ENCODE peak calls at places on chromosomes 16 and 17, in four cellular contexts. One of them, this sample, is unnamed.
A peak's percentile ranks its signal among the peaks of the same experiment; 100 is the strongest.

GRCh38 chr16:67199808-67200198 is 872 bp downstream of the ELMO3 start:
- DNase-seq in stomach: no peak
- DNase-seq in mesothelial cell of epicardium: no peak
- DNase-seq in WTC11: peak; percentile 81
- DNase-seq in this sample: no peak

GRCh38 chr17:78125976-78126894 is 2.3 kb downstream of the TMC6 start:
- DNase-seq in stomach: no peak
- DNase-seq in mesothelial cell of epicardium: no peak
- DNase-seq in WTC11: no peak
- DNase-seq in this sample: peak; percentile 78

GRCh38 chr16:20740901-20741491 is 622 bp downstream of the THUMPD1 start:
- DNase-seq in mesothelial cell of epicardium: peak; percentile 88
- DNase-seq in WTC11: peak; percentile 84
- DNase-seq in stomach: peak; percentile 95
- DNase-seq in this sample: peak; percentile 93

GRCh38 chr16:88815901-88816589 is 4.3 kb upstream of the APRT start:
- DNase-seq in mesothelial cell of epicardium: peak; percentile 63
- DNase-seq in WTC11: peak; percentile 69
- DNase-seq in stomach: peak; percentile 62
- DNase-seq in this sample: peak; percentile 82

GRCh38 chr17:32772453-32773025 is 104.4 kb downstream of the MYO1D start:
- DNase-seq in WTC11: no peak
- DNase-seq in stomach: no peak
- DNase-seq in mesothelial cell of epicardium: no peak
- DNase-seq in this sample: peak; percentile 34

GRCh38 chr17:73291260-73291801 is 20.5 kb downstream of the CDC42EP4 start:
- DNase-seq in WTC11: no peak
- DNase-seq in stomach: peak; percentile 73
- DNase-seq in mesothelial cell of epicardium: no peak
- DNase-seq in this sample: no peak

GRCh38 chr17:17098426-17099035 is 56.3 kb downstream of the MPRIP start:
- DNase-seq in stomach: no peak
- DNase-seq in WTC11: no peak
- DNase-seq in mesothelial cell of epicardium: no peak
- DNase-seq in this sample: no peak

GRCh38 chr16:15031179-15031578 is 24.7 kb downstream of the NTAN1 start:
- DNase-seq in mesothelial cell of epicardium: no peak
- DNase-seq in WTC11: no peak
- DNase-seq in stomach: no peak
- DNase-seq in this sample: no peak

GRCh38 chr16:59192551-59193199 is 458.6 kb upstream of the GOT2 start:
- DNase-seq in mesothelial cell of epicardium: no peak
- DNase-seq in WTC11: peak; percentile 81
- DNase-seq in stomach: no peak
- DNase-seq in this sample: no peak

GRCh38 chr17:14903810-14904209 is 361.3 kb downstream of the PMP22 start:
- DNase-seq in stomach: no peak
- DNase-seq in mesothelial cell of epicardium: no peak
- DNase-seq in WTC11: no peak
- DNase-seq in this sample: no peak

GRCh38 chr16:56278196-56278855 is 87.0 kb downstream of the GNAO1 start:
- DNase-seq in WTC11: no peak
- DNase-seq in mesothelial cell of epicardium: no peak
- DNase-seq in stomach: no peak
- DNase-seq in this sample: no peak

GRCh38 chr16:84449156-84450140 is 55.0 kb downstream of the MEAK7 start:
- DNase-seq in mesothelial cell of epicardium: peak; percentile 31
- DNase-seq in WTC11: no peak
- DNase-seq in stomach: peak; percentile 5
- DNase-seq in this sample: peak; percentile 72

GRCh38 chr17:80869476-80869875 is 122.2 kb upstream of the CHMP6 start:
- DNase-seq in stomach: no peak
- DNase-seq in WTC11: peak; percentile 2
- DNase-seq in mesothelial cell of epicardium: no peak
- DNase-seq in this sample: no peak

GRCh38 chr17:27333410-27333980 is 39.6 kb downstream of the WSB1 start:
- DNase-seq in stomach: no peak
- DNase-seq in WTC11: no peak
- DNase-seq in mesothelial cell of epicardium: no peak
- DNase-seq in this sample: peak; percentile 20

GRCh38 chr16:57829969-57830360 is 27.7 kb upstream of the KIFC3 start:
- DNase-seq in mesothelial cell of epicardium: no peak
- DNase-seq in stomach: no peak
- DNase-seq in WTC11: no peak
- DNase-seq in this sample: no peak

GRCh38 chr16:85428168-85428898 is 184.8 kb upstream of the GSE1 start:
- DNase-seq in mesothelial cell of epicardium: peak; percentile 36
- DNase-seq in WTC11: peak; percentile 63
- DNase-seq in stomach: peak; percentile 72
- DNase-seq in this sample: no peak

GRCh38 chr16:1152651-1153259 is at the start of gene CACNA1H:
- DNase-seq in mesothelial cell of epicardium: peak; percentile 73
- DNase-seq in WTC11: peak; percentile 63
- DNase-seq in stomach: no peak
- DNase-seq in this sample: peak; percentile 89

GRCh38 chr16:83958842-83959565 is 6.0 kb downstream of the OSGIN1 start:
- DNase-seq in stomach: no peak
- DNase-seq in mesothelial cell of epicardium: no peak
- DNase-seq in WTC11: no peak
- DNase-seq in this sample: no peak

GRCh38 chr17:14469971-14470370 is 169.1 kb downstream of the HS3ST3B1 start:
- DNase-seq in mesothelial cell of epicardium: no peak
- DNase-seq in WTC11: no peak
- DNase-seq in stomach: no peak
- DNase-seq in this sample: no peak

GRCh38 chr16:28990375-28991040 is 5.7 kb downstream of the LAT start:
- DNase-seq in WTC11: no peak
- DNase-seq in stomach: no peak
- DNase-seq in mesothelial cell of epicardium: no peak
- DNase-seq in this sample: no peak

GRCh38 chr16:89918453-89919347 is at the start of gene MC1R:
- DNase-seq in mesothelial cell of epicardium: peak; percentile 57
- DNase-seq in stomach: no peak
- DNase-seq in WTC11: peak; percentile 48
- DNase-seq in this sample: peak; percentile 82
- TF ChIP-seq CTCF in mesothelial cell of epicardium: no peak
- TF ChIP-seq CTCF in stomach: no peak
- TF ChIP-seq CTCF in WTC11: no peak
- TF ChIP-seq CTCF in this sample: peak; percentile 41

GRCh38 chr16:70454221-70455034 is at the start of gene FCSK:
- DNase-seq in WTC11: peak; percentile 84
- DNase-seq in stomach: peak; percentile 64
- DNase-seq in mesothelial cell of epicardium: peak; percentile 76
- DNase-seq in this sample: peak; percentile 65
- TF ChIP-seq CTCF in WTC11: no peak
- TF ChIP-seq CTCF in stomach: no peak
- TF ChIP-seq CTCF in mesothelial cell of epicardium: peak; percentile 38
- TF ChIP-seq CTCF in this sample: no peak

GRCh38 chr17:1629647-1630310 is 1.1 kb upstream of the SLC43A2 start:
- DNase-seq in WTC11: peak; percentile 85
- DNase-seq in stomach: peak; percentile 84
- DNase-seq in mesothelial cell of epicardium: no peak
- DNase-seq in this sample: peak; percentile 89

GRCh38 chr17:1627987-1628855 is at the start of gene SLC43A2:
- DNase-seq in stomach: peak; percentile 84
- DNase-seq in mesothelial cell of epicardium: peak; percentile 80
- DNase-seq in WTC11: peak; percentile 91
- DNase-seq in this sample: peak; percentile 90

GRCh38 chr17:1630662-1631061 is 2.0 kb upstream of the SLC43A2 start:
- DNase-seq in stomach: no peak
- DNase-seq in WTC11: no peak
- DNase-seq in mesothelial cell of epicardium: no peak
- DNase-seq in this sample: no peak

GRCh38 chr17:1627219-1627986 is 1.2 kb downstream of the SLC43A2 start:
- DNase-seq in WTC11: peak; percentile 46
- DNase-seq in mesothelial cell of epicardium: no peak
- DNase-seq in stomach: no peak
- DNase-seq in this sample: no peak

DNA sequence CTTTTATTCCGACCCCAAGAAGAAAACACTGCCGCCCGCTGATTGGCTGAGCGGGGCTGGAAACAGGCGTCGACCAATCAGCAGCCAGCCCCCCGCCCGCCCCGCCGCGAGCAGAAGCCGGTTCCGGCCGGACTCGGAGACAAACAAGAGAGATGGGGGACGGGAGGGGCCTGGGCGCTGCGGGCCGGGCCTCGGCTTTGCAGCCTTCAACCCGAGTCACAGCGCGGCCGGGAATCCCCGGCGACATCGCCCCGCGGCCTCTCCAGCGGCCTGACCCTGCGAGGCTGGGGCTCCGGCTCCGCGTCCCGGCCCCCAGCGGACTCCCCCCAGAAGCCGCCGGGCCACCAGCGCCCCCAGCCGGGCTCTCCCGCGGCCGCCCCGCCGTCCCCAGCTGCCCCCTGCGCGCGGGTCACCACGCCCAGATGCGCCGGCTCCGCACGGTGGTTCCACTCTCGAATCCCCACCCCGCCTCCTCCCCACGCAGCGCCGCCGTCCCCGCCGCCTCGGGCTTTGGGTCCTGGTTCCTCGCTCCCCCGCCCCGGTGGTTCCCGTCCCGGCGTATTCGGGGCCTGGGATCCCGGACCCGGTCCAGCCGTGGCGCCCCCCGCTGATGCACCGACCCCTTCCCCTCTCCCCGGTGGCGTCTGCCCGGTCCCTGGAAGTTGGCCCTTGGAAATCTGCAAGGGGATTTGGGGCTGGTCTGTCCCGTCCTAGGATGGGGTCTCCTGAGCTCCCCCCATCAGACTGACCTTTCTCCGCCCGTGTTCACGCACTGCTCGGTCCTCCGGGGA is 417 bp upstream of the SLC43A2 start:
- DNase-seq in WTC11: peak; percentile 97
- DNase-seq in stomach: peak; percentile 95
- DNase-seq in mesothelial cell of epicardium: peak; percentile 90
- DNase-seq in this sample: peak; percentile 96
- TF ChIP-seq CTCF in WTC11: no peak
- TF ChIP-seq CTCF in stomach: no peak
- TF ChIP-seq CTCF in mesothelial cell of epicardium: no peak
- TF ChIP-seq CTCF in this sample: peak; percentile 60

GRCh38 chr17:76026714-76027158 is 370 bp downstream of the EVPL start:
- DNase-seq in stomach: no peak
- DNase-seq in WTC11: no peak
- DNase-seq in mesothelial cell of epicardium: no peak
- DNase-seq in this sample: peak; percentile 38
- TF ChIP-seq CTCF in stomach: no peak
- TF ChIP-seq CTCF in WTC11: no peak
- TF ChIP-seq CTCF in mesothelial cell of epicardium: no peak
- TF ChIP-seq CTCF in this sample: no peak

GRCh38 chr16:75580-76501 is 2.2 kb upstream of the MPG start:
- DNase-seq in stomach: peak; percentile 60
- DNase-seq in mesothelial cell of epicardium: peak; percentile 55
- DNase-seq in WTC11: peak; percentile 61
- DNase-seq in this sample: peak; percentile 81
- TF ChIP-seq CTCF in stomach: no peak
- TF ChIP-seq CTCF in mesothelial cell of epicardium: no peak
- TF ChIP-seq CTCF in WTC11: no peak
- TF ChIP-seq CTCF in this sample: no peak

GRCh38 chr17:51325471-51325870 is 65.1 kb downstream of the UTP18 start:
- DNase-seq in mesothelial cell of epicardium: no peak
- DNase-seq in WTC11: no peak
- DNase-seq in stomach: no peak
- DNase-seq in this sample: no peak

GRCh38 chr17:51319186-51319585 is 58.8 kb downstream of the UTP18 start:
- DNase-seq in WTC11: no peak
- DNase-seq in stomach: no peak
- DNase-seq in mesothelial cell of epicardium: no peak
- DNase-seq in this sample: no peak

GRCh38 chr17:51322390-51323029 is 62.2 kb downstream of the UTP18 start:
- DNase-seq in WTC11: no peak
- DNase-seq in mesothelial cell of epicardium: no peak
- DNase-seq in stomach: no peak
- DNase-seq in this sample: no peak
- TF ChIP-seq CTCF in WTC11: peak; percentile 34
- TF ChIP-seq CTCF in mesothelial cell of epicardium: no peak
- TF ChIP-seq CTCF in stomach: no peak
- TF ChIP-seq CTCF in this sample: no peak